ENCODE peak calls at places on chromosomes 4 and X, in six cellular contexts. A is A549; O is KBM-7; M is IMR-90; K is Right ventricle myocardium superior; X is stimulated activated CD8-positive, alpha-beta memory T cell treated with anti-CD3 and anti-CD28 coated beads, Interleukin-4, amount 100 ng/mL, for 1 hour. S is an unnamed sample.

GRCh38 chrX:50103866-50104566 is 96.8 kb downstream of the AKAP4 start:
- DNase-seq in A (no peak), O (no peak), M (no peak), K (no peak), X (no peak), S (peak)

GRCh38 chrX:104112326-104112951 is at the start of gene ZCCHC18:
- DNase-seq in A (peak), O (peak), M (peak), K (peak), X (no peak), S (peak)

GRCh38 chrX:45070116-45071007 is 130.3 kb downstream of the DIPK2B start:
- DNase-seq in A (peak), O (peak), M (peak), K (no peak), X (no peak), S (peak)

GRCh38 chr4:141609243-141609642 is 27.1 kb upstream of the IL15 start:
- DNase-seq in A (no peak), O (no peak), M (no peak), K (no peak), X (no peak), S (no peak)

GRCh38 chrX:103149652-103150051 is 56.7 kb upstream of the NXF3 start:
- DNase-seq in A (no peak), O (no peak), M (no peak), K (no peak), X (no peak), S (no peak)

GRCh38 chrX:116239944-116240391 is 69.4 kb downstream of the AGTR2 start:
- DNase-seq in A (no peak), O (no peak), M (no peak), K (no peak), X (no peak), S (no peak)

GRCh38 chrX:78618987-78619386 is 40.1 kb downstream of the RTL3 start:
- DNase-seq in A (no peak), O (no peak), M (no peak), K (no peak), X (no peak), S (no peak)

GRCh38 chrX:143768976-143769375 is 48.4 kb upstream of the SPANXN2 start:
- DNase-seq in A (no peak), O (no peak), M (no peak), K (no peak), X (no peak), S (no peak)

GRCh38 chr4:52126946-52127345 is 75.8 kb downstream of the SPATA18 start:
- DNase-seq in A (no peak), O (no peak), M (peak), K (no peak), X (no peak), S (peak)

GRCh38 chr4:140884431-140885058 is 128.4 kb upstream of the TBC1D9 start:
- DNase-seq in A (peak), O (peak), M (peak), K (no peak), X (no peak), S (peak)

GRCh38 chrX:123698979-123699378 is 33.9 kb downstream of the THOC2 start:
- DNase-seq in A (no peak), O (no peak), M (peak), K (no peak), X (no peak), S (peak)

GRCh38 chr4:40227284-40227683 is 30.5 kb downstream of the RHOH start:
- DNase-seq in A (no peak), O (no peak), M (no peak), K (no peak), X (no peak), S (no peak)

GRCh38 chr4:40629401-40630334 is at the start of gene RBM47:
- DNase-seq in A (no peak), O (peak), M (peak), K (peak), X (no peak), S (peak)

GRCh38 chr4:21765810-21766407 is 182.7 kb downstream of the KCNIP4 start:
- DNase-seq in A (peak), O (peak), M (peak), K (no peak), X (no peak), S (peak)

GRCh38 chr4:8188085-8188484 is 11.0 kb upstream of the SH3TC1 start:
- DNase-seq in A (peak), O (no peak), M (no peak), K (no peak), X (no peak), S (peak)

GRCh38 chrX:10620121-10620699 is at the start of gene MID1:
- DNase-seq in A (peak), O (no peak), M (peak), K (peak), X (no peak), S (peak)

GRCh38 chrX:126994011-126994410 is 174.5 kb downstream of the PRR32 start:
- DNase-seq in A (no peak), O (no peak), M (no peak), K (peak), X (no peak), S (no peak)

GRCh38 chr4:26140150-26140898 is 180.5 kb upstream of the RBPJ start:
- DNase-seq in A (no peak), O (no peak), M (peak), K (no peak), X (no peak), S (peak)